ENCODE peak calls at places on chromosomes 1 and 21, in seven cellular contexts. Z, D, J, K, H, V and N are unnamed samples.
A peak's percentile ranks its signal among the peaks of the same experiment; 100 is the strongest.

GRCh38 chr1:29324771-29325351 is 88.5 kb downstream of the PTPRU start:
- DNase-seq in J (no peak), V (no peak), H (peak; percentile 55), D (no peak), K (no peak), Z (no peak), N (no peak)

GRCh38 chr1:219660666-219661463 is 48.0 kb upstream of the ZC3H11B start:
- DNase-seq in J (peak; percentile 87), H (peak; percentile 94), Z (no peak), D (no peak), K (peak; percentile 84), V (peak; percentile 42), N (peak; percentile 97)

GRCh38 chr1:53334781-53335180 is 6.9 kb upstream of the LRP8 start:
- DNase-seq in K (no peak), Z (no peak), H (no peak), J (no peak), V (no peak), D (no peak), N (no peak)

GRCh38 chr21:15667010-15667409 is 62.8 kb upstream of the USP25 start:
- DNase-seq in K (no peak), V (no peak), D (no peak), H (no peak), J (no peak), Z (no peak), N (no peak)

GRCh38 chr1:234613128-234613875 is 3.3 kb upstream of the IRF2BP2 start:
- DNase-seq in J (no peak), H (no peak), V (no peak), D (no peak), Z (peak; percentile 55), K (no peak), N (peak; percentile 81)

GRCh38 chr1:152777510-152778137 is 2.7 kb downstream of the LCE1F start:
- DNase-seq in J (no peak), Z (peak; percentile 30), D (no peak), K (no peak), V (no peak), H (no peak), N (no peak)

GRCh38 chr21:37566790-37567725 is 200.5 kb downstream of the DYRK1A start:
- DNase-seq in H (no peak), J (no peak), D (peak; percentile 28), Z (no peak), K (no peak), V (no peak), N (no peak)

GRCh38 chr21:16978309-16978895 is 534.4 kb upstream of the CXADR start:
- DNase-seq in D (no peak), J (no peak), Z (no peak), V (no peak), K (no peak), H (no peak), N (no peak)

GRCh38 chr1:6188466-6188865 is 8.3 kb upstream of the CHD5 start:
- DNase-seq in H (no peak), Z (no peak), V (no peak), J (no peak), D (no peak), K (no peak), N (no peak)

GRCh38 chr1:39720094-39720999 is 18.3 kb upstream of the PPIE start:
- DNase-seq in J (no peak), H (no peak), D (no peak), V (no peak), K (peak; percentile 68), Z (peak; percentile 51), N (no peak)

GRCh38 chr1:11143401-11143800 is 43.7 kb upstream of the EXOSC10 start:
- DNase-seq in J (no peak), V (no peak), K (no peak), Z (no peak), D (no peak), H (no peak), N (no peak)

GRCh38 chr1:179228783-179229213 is 679 bp downstream of the ABL2 start:
- DNase-seq in K (peak; percentile 43), J (no peak), V (peak; percentile 62), Z (peak; percentile 25), D (no peak), H (peak; percentile 69), N (no peak)

GRCh38 chr21:37592496-37592895 is 225.9 kb downstream of the DYRK1A start:
- DNase-seq in D (no peak), Z (no peak), V (no peak), J (no peak), H (no peak), K (no peak), N (no peak)

GRCh38 chr1:162040657-162041056 is 17.0 kb upstream of the OLFML2B start:
- DNase-seq in K (peak; percentile 40), D (no peak), V (no peak), J (no peak), H (no peak), Z (peak; percentile 12), N (no peak)

GRCh38 chr1:53781654-53782053 is 42.7 kb upstream of the GLIS1 start:
- DNase-seq in H (no peak), J (no peak), K (no peak), Z (no peak), D (no peak), V (no peak), N (no peak)

GRCh38 chr1:153390938-153391710 is at the start of gene S100A8:
- DNase-seq in D (peak; percentile 84), H (peak; percentile 74), V (no peak), J (peak; percentile 27), K (no peak), Z (no peak), N (peak; percentile 63)

GRCh38 chr1:113103048-113103447 is 30.1 kb downstream of the LRIG2 start:
- DNase-seq in H (no peak), K (no peak), D (no peak), Z (no peak), V (no peak), J (no peak), N (no peak)

GRCh38 chr1:226549937-226550670 is 1.5 kb downstream of the STUM start:
- DNase-seq in Z (no peak), H (peak; percentile 89), J (no peak), D (no peak), V (peak; percentile 32), K (peak; percentile 12), N (no peak)

GRCh38 chr1:19014765-19015164 is 58.3 kb upstream of the IFFO2 start:
- DNase-seq in V (no peak), Z (no peak), J (no peak), H (no peak), D (peak; percentile 6), K (no peak), N (peak; percentile 39)

GRCh38 chr1:160207118-160207650 is 2.0 kb downstream of the PEA15 start:
- DNase-seq in H (no peak), K (no peak), D (no peak), J (no peak), Z (no peak), V (no peak), N (no peak)

GRCh38 chr1:160204526-160205241 is 500 bp upstream of the PEA15 start:
- DNase-seq in V (peak; percentile 62), Z (no peak), J (no peak), K (no peak), H (no peak), D (no peak), N (peak; percentile 66)

GRCh38 chr1:160205242-160205973 is at the start of gene PEA15:
- DNase-seq in K (peak; percentile 54), D (no peak), V (peak; percentile 74), Z (no peak), H (peak; percentile 88), J (peak; percentile 57), N (peak; percentile 93)

GRCh38 chr1:160206421-160207117 is 1.4 kb downstream of the PEA15 start:
- DNase-seq in D (no peak), J (no peak), Z (no peak), K (peak; percentile 60), H (no peak), V (no peak), N (peak; percentile 78)

DNA sequence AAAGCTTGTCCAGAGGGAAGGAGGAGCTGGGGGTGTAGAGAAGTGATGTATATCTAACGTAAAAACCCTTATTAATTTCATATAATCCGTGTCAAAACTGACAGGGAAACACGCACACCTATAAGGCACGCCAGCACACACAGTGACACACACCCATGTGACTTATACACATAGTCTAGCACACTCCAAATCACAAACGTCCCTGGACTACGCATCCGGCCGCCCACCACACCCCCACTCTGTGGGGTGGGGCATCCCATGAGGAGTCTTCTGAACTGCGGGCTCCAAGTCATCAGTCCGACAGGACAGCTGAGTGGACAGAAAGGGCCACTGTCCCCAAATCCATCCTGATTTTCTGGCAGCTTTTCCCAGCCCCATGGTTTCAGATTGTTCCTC is 788 bp downstream of the PEA15 start:
- DNase-seq in H (peak; percentile 75), J (peak; percentile 23), V (peak; percentile 67), K (peak; percentile 58), Z (no peak), D (no peak), N (peak; percentile 46)
- TF ChIP-seq POLR2A in H (no peak), J (no peak), V (no peak), K (no peak), Z (no peak), D (no peak), N (no peak)

DNA sequence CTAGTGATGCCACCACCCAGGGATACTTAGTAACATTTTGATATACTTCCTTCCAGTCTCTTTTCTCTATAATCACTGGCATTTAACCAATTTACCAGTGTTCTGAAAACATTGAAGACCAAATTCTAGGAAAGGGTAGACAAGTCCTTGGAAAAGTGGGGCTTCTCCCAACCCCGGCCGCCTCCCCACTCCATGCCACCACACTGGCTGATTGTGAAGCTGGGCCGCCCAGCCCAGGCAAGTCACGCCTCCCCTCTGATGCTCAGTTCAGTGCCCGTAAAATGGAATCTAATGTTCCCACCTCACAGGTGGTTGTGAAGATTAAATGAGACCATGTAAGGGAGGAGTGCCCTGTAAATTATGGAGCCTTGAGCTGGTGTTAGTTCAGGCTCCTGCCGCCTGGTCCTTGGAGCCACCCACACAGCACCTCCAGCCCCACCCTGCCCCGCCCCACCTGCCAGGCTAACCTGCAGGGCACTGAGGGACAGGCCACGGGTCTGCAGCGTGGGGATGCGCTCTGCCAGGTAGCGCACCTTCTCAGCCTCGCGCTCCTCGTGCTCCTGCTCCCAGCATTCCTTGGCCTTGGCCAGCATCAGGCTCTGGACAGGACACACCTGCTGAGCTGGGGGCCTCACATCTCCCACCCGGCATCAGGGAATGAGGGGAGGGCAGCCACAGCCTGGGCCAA is 7.3 kb downstream of the TNNI1 start:
- DNase-seq in V (no peak), J (no peak), H (no peak), D (no peak), K (no peak), Z (no peak), N (no peak)
- TF ChIP-seq CTCF in V (no peak), J (no peak), H (no peak), D (no peak), K (no peak), Z (no peak), N (no peak)

GRCh38 chr21:44802396-44803153 is 955 bp upstream of the UBE2G2 start:
- DNase-seq in Z (peak; percentile 81), D (no peak), V (no peak), J (no peak), K (no peak), H (no peak), N (no peak)
- TF ChIP-seq POLR2A in Z (peak; percentile 63), D (no peak), V (no peak), J (no peak), K (no peak), H (no peak), N (no peak)

DNA sequence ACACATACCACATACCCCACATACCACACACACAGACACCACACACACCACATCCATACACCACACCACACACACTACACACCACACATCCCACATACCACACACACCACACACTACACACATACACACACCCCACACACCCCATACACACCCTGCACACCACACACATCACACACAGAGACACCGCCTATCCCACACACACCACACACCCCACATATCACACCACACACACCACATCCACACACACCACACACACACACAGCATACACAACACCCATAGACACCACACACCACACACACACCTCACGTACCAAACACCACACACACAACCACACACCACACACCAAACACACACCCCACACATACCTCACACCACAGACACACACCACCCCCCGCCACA is 68.3 kb downstream of the SLC9A1 start:
- DNase-seq in D (no peak), K (no peak), H (no peak), V (no peak), Z (no peak), J (no peak), N (no peak)
- TF ChIP-seq CTCF in D (no peak), K (no peak), H (no peak), V (no peak), Z (no peak), J (no peak), N (peak; percentile 9)